ENCODE peak calls at places on chromosomes 2 and 18, in ten cellular contexts. N is GM12892, U is stomach, M is A549, W is IMR-90, J is GM12891, X is Peyer's patch, D is upper lobe of left lung, Q is ovary, F is thyroid gland. V is an unnamed sample.

GRCh38 chr18:1505856-1506255 is 601.2 kb downstream of the ADCYAP1 start:
- DNase-seq in X (no peak), U (no peak), M (no peak), F (no peak), Q (no peak), N (no peak), J (no peak), D (no peak), W (no peak), V (no peak)

GRCh38 chr2:128366746-128367511 is 48.3 kb upstream of the HS6ST1 start:
- DNase-seq in N (no peak), F (peak; percentile 51), U (no peak), Q (peak; percentile 28), J (no peak), W (no peak), X (no peak), M (no peak), D (no peak), V (no peak)

GRCh38 chr2:216985658-216986141 is 125.8 kb upstream of the TNP1 start:
- DNase-seq in U (no peak), J (no peak), N (no peak), F (peak; percentile 33), M (no peak), W (no peak), X (no peak), Q (no peak), D (peak; percentile 42), V (no peak)

GRCh38 chr2:101540518-101540917 is 65.6 kb upstream of the RFX8 start:
- DNase-seq in W (peak; percentile 26), N (no peak), F (no peak), M (no peak), X (no peak), U (no peak), J (no peak), Q (no peak), D (no peak), V (no peak)

GRCh38 chr2:240586919-240587800 is 626 bp downstream of the CAPN10 start:
- DNase-seq in M (no peak), W (no peak), Q (peak; percentile 30), D (no peak), F (peak; percentile 59), J (no peak), U (peak; percentile 51), N (no peak), X (peak; percentile 39), V (no peak)

GRCh38 chr18:48663931-48664847 is 125.4 kb downstream of the CTIF start:
- DNase-seq in M (peak; percentile 60), Q (peak; percentile 85), X (peak; percentile 46), W (peak; percentile 36), N (peak; percentile 75), D (peak; percentile 75), U (peak; percentile 73), J (peak; percentile 73), F (peak; percentile 72), V (peak; percentile 67)

GRCh38 chr2:203809084-203809521 is 58.5 kb upstream of the CTLA4 start:
- DNase-seq in Q (no peak), X (no peak), D (no peak), M (no peak), U (no peak), J (no peak), F (no peak), N (no peak), W (peak; percentile 66), V (no peak)

GRCh38 chr18:68288408-68288807 is 426.5 kb downstream of the TMX3 start:
- DNase-seq in U (no peak), J (no peak), Q (no peak), D (no peak), N (no peak), X (no peak), W (no peak), F (no peak), M (no peak), V (no peak)

GRCh38 chr2:210429403-210430137 is 47.0 kb downstream of the LANCL1 start:
- DNase-seq in D (no peak), U (no peak), X (no peak), W (no peak), N (no peak), F (no peak), J (no peak), M (no peak), Q (no peak), V (no peak)

GRCh38 chr2:237309416-237309815 is 104.5 kb downstream of the COL6A3 start:
- DNase-seq in D (no peak), X (no peak), J (no peak), Q (no peak), M (no peak), W (no peak), U (no peak), N (no peak), F (no peak), V (no peak)

GRCh38 chr2:26550276-26551015 is 72.5 kb upstream of the OTOF start:
- DNase-seq in X (no peak), N (no peak), Q (peak; percentile 10), J (no peak), D (peak; percentile 42), U (no peak), M (no peak), F (no peak), W (no peak), V (no peak)

GRCh38 chr2:204900487-204900886 is 355.2 kb downstream of the PARD3B start:
- DNase-seq in N (no peak), W (no peak), U (no peak), J (no peak), X (no peak), D (no peak), M (no peak), F (no peak), Q (no peak), V (no peak)

GRCh38 chr18:36255072-36255708 is 42.3 kb upstream of the FHOD3 start:
- DNase-seq in X (no peak), N (no peak), U (no peak), W (no peak), M (no peak), D (no peak), J (no peak), Q (no peak), F (no peak), V (no peak)

GRCh38 chr18:1648715-1649114 is 744.0 kb downstream of the ADCYAP1 start:
- DNase-seq in X (no peak), W (no peak), Q (no peak), M (no peak), F (no peak), J (no peak), N (no peak), D (no peak), U (no peak), V (no peak)

GRCh38 chr2:52405958-52406357 is 1361.6 kb upstream of the CHAC2 start:
- DNase-seq in N (no peak), F (no peak), U (no peak), W (no peak), Q (no peak), D (no peak), J (no peak), M (no peak), X (no peak), V (no peak)

GRCh38 chr18:69161383-69162028 is 239.2 kb upstream of the DOK6 start:
- DNase-seq in N (no peak), J (no peak), W (peak; percentile 63), X (no peak), F (no peak), U (no peak), Q (no peak), D (no peak), M (no peak), V (no peak)

GRCh38 chr2:231554748-231555545 is 24.7 kb upstream of the NMUR1 start:
- DNase-seq in Q (peak; percentile 82), X (peak; percentile 39), J (no peak), U (peak; percentile 55), M (no peak), F (no peak), N (no peak), D (peak; percentile 88), W (peak; percentile 50), V (peak; percentile 54)

GRCh38 chr2:44246840-44247369 is 28.4 kb upstream of the SLC3A1 start:
- DNase-seq in N (no peak), U (no peak), Q (no peak), F (no peak), X (no peak), D (no peak), J (no peak), W (no peak), M (no peak), V (no peak)
- TF ChIP-seq POLR2A in N (no peak), U (no peak), Q (no peak), F (no peak), X (no peak), D (no peak), J (no peak), W (no peak), M (no peak), V (no peak)

DNA sequence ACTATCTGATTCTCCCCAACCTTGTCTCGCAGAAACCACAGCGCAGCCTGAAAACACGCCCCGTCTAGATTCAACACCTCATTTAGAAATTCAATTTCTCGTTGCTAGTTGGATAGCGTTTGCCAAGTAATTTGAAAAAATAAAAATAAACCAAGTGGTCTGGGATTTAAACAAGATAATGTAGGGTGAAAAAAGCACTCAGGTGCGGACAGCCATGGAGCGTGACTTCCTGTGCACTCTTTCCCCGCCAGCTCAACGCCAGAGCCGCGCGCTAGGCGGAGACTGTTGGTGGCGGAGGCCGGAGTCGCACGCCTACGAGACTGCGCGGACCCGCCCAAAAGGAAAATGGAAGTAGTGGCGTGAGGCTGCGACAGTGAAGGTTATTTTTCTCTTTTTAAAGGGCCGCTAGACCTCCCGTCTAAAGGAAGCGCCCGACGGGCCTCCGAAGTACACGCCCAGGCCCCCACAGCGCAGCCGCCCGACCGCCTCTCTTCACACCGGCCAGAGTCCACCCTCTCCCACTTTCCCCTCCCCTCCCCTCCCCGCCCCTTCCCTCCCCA is 584 bp upstream of the CCNT2 start:
- DNase-seq in F (peak; percentile 92), N (no peak), W (no peak), M (no peak), X (peak; percentile 91), Q (no peak), J (no peak), D (no peak), U (peak; percentile 89), V (peak; percentile 82)
- TF ChIP-seq POLR2A in F (peak; percentile 81), N (peak; percentile 82), W (peak; percentile 47), M (peak; percentile 89), X (peak; percentile 89), Q (peak; percentile 39), J (peak; percentile 87), D (peak; percentile 91), U (no peak), V (peak; percentile 54)

DNA sequence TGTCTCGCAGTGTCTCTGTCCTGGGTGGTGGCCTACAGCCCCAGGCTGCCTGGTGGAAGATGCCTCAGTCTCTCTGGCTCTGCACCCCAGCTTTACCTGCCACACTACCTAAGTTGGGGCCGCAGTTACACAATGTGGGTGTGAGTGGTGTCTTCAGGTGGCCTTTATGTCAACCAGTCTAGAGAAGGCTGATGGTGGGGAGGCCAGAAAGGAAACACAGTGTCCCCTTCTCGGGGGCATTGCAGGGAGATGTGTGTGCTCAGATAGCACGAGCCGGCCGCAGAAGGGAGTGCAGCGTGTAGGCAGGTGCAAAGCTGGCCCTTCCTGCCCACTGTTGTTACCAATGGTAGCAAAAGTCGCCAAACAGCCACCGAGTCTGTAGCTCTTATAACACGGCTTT is 216.1 kb downstream of the SH3RF3 start:
- DNase-seq in N (no peak), U (no peak), M (no peak), F (no peak), Q (no peak), J (no peak), W (no peak), X (no peak), D (peak; percentile 22), V (no peak)
- TF ChIP-seq POLR2A in N (no peak), U (no peak), M (no peak), F (no peak), Q (no peak), J (no peak), W (no peak), X (no peak), D (no peak), V (no peak)

GRCh38 chr2:170817247-170817998 is 736 bp downstream of the GAD1 start:
- DNase-seq in F (no peak), J (no peak), U (no peak), N (no peak), X (no peak), Q (no peak), M (no peak), W (peak; percentile 5), D (peak; percentile 86), V (no peak)
- TF ChIP-seq POLR2A in F (no peak), J (no peak), U (no peak), N (no peak), X (no peak), Q (no peak), M (no peak), W (no peak), D (no peak), V (no peak)

V was measured in tibial nerve.